ENCODE peak calls at places on chromosomes 4 and X, in six cellular contexts. V is kidney tubule cell; J is activated CD8-positive, alpha-beta T cell treated with anti-CD3 and anti-CD28 coated beads for 36 hours; O is NCI-H2081; C is NCI-H1417 treated with DMSO at 0.1 percent for 48 hours; T is NCI-H2029 treated with DMSO at 0.1 percent for 48 hours. M is an unnamed sample.

GRCh38 chr4:155656025-155656424 is 10.6 kb upstream of the GUCY1A1 start:
- DNase-seq in V (no peak), J (no peak), O (no peak), C (no peak), T (no peak), M (no peak)

GRCh38 chr4:7371122-7371941 is 63.4 kb downstream of the PSAPL1 start:
- DNase-seq in V (no peak), J (no peak), O (no peak), C (no peak), T (no peak), M (no peak)

GRCh38 chrX:136546369-136546768 is 14.4 kb downstream of the VGLL1 start:
- DNase-seq in V (no peak), J (peak), O (no peak), C (no peak), T (no peak), M (no peak)

GRCh38 chrX:1400049-1400448 is 8.1 kb upstream of the SLC25A6 start:
- DNase-seq in V (no peak), J (no peak), O (no peak), C (no peak), T (no peak), M (no peak)

GRCh38 chrX:119763175-119763574 is 4.8 kb downstream of the SOWAHD start:
- DNase-seq in V (peak), J (no peak), O (no peak), C (no peak), T (no peak), M (no peak)

GRCh38 chr4:8303485-8304281 is 34.1 kb downstream of the HTRA3 start:
- DNase-seq in V (peak), J (no peak), O (no peak), C (no peak), T (no peak), M (peak)

GRCh38 chr4:7423391-7423790 is 11.3 kb downstream of the PSAPL1 start:
- DNase-seq in V (no peak), J (no peak), O (no peak), C (no peak), T (no peak), M (no peak)

GRCh38 chr4:69642961-69643360 is 3.5 kb upstream of the UGT2A2 start:
- DNase-seq in V (no peak), J (no peak), O (no peak), C (no peak), T (no peak), M (no peak)

GRCh38 chrX:130098202-130098552 is 12.1 kb downstream of the ELF4 start:
- DNase-seq in V (no peak), J (no peak), O (no peak), C (no peak), T (no peak), M (no peak)

GRCh38 chr4:80137631-80138030 is 59.7 kb upstream of the PRDM8 start:
- DNase-seq in V (no peak), J (no peak), O (no peak), C (no peak), T (no peak), M (no peak)

GRCh38 chrX:1321689-1322088 is 14.9 kb upstream of the IL3RA start:
- DNase-seq in V (no peak), J (peak), O (no peak), C (no peak), T (no peak), M (no peak)

GRCh38 chr4:175833574-175834350 is 21.7 kb upstream of the GPM6A start:
- DNase-seq in V (no peak), J (no peak), O (peak), C (no peak), T (no peak), M (peak)

GRCh38 chr4:161252520-161253141 is 911.2 kb downstream of the FSTL5 start:
- DNase-seq in V (peak), J (peak), O (no peak), C (no peak), T (peak), M (peak)

GRCh38 chr4:95095352-95095974 is 337.7 kb downstream of the BMPR1B start:
- DNase-seq in V (peak), J (no peak), O (peak), C (no peak), T (no peak), M (peak)

GRCh38 chrX:46838974-46839480 is 2.2 kb downstream of the RP2 start:
- DNase-seq in V (no peak), J (no peak), O (no peak), C (no peak), T (no peak), M (no peak)

GRCh38 chrX:119503484-119503861 is 35.2 kb downstream of the SLC25A5 start:
- DNase-seq in V (peak), J (no peak), O (no peak), C (no peak), T (peak), M (peak)

GRCh38 chr4:25859429-25860148 is 3.2 kb downstream of the SEL1L3 start:
- DNase-seq in V (no peak), J (peak), O (peak), C (no peak), T (no peak), M (no peak)

GRCh38 chrX:129961180-129962083 is 21.0 kb upstream of the BCORL1 start:
- DNase-seq in V (peak), J (peak), O (peak), C (no peak), T (no peak), M (peak)

GRCh38 chr4:5478697-5479096 is 229.7 kb downstream of the EVC2 start:
- DNase-seq in V (no peak), J (no peak), O (no peak), C (no peak), T (no peak), M (no peak)

GRCh38 chrX:3811331-3812311 is 98.2 kb upstream of the PRKX start:
- DNase-seq in V (peak), J (peak), O (peak), C (no peak), T (no peak), M (no peak)

GRCh38 chrX:5916945-5917344 is 311.7 kb downstream of the NLGN4X start:
- DNase-seq in V (no peak), J (peak), O (peak), C (no peak), T (no peak), M (no peak)

GRCh38 chr4:16026155-16026761 is 57.6 kb downstream of the PROM1 start:
- DNase-seq in V (peak), J (peak), O (peak), C (peak), T (peak), M (peak)

GRCh38 chrX:143635915-143636314 is at the start of gene SLITRK4:
- DNase-seq in V (peak), J (no peak), O (no peak), C (no peak), T (no peak), M (peak)

GRCh38 chr4:8306511-8307021 is 37.0 kb downstream of the HTRA3 start:
- DNase-seq in V (no peak), J (no peak), O (no peak), C (no peak), T (no peak), M (no peak)

GRCh38 chr4:71460368-71460767 is 121.5 kb downstream of the SLC4A4 start:
- DNase-seq in V (no peak), J (no peak), O (peak), C (no peak), T (no peak), M (peak)

GRCh38 chr4:174365018-174365587 is 81.4 kb downstream of the CEP44 start:
- DNase-seq in V (peak), J (no peak), O (peak), C (no peak), T (peak), M (peak)

GRCh38 chrX:10074241-10074941 is 82.4 kb upstream of the CLCN4 start:
- DNase-seq in V (no peak), J (no peak), O (no peak), C (no peak), T (no peak), M (no peak)

GRCh38 chrX:154396948-154397887 is 959 bp upstream of the RPL10 start:
- DNase-seq in V (peak), J (peak), O (peak), C (no peak), T (no peak), M (peak)

GRCh38 chr4:12296366-12296765 is 867.7 kb upstream of the HS3ST1 start:
- DNase-seq in V (no peak), J (no peak), O (no peak), C (no peak), T (no peak), M (no peak)

GRCh38 chr4:89712141-89712540 is 124.8 kb downstream of the SNCA start:
- DNase-seq in V (no peak), J (no peak), O (no peak), C (no peak), T (no peak), M (no peak)

GRCh38 chrX:46383006-46383405 is 162.2 kb downstream of the ZNF674 start:
- DNase-seq in V (no peak), J (peak), O (no peak), C (no peak), T (no peak), M (no peak)

GRCh38 chr4:181569553-181569952 is 673.6 kb upstream of the TENM3 start:
- DNase-seq in V (peak), J (no peak), O (no peak), C (no peak), T (no peak), M (peak)

GRCh38 chrX:9396930-9397329 is 67.9 kb upstream of the TBL1X start:
- DNase-seq in V (peak), J (no peak), O (no peak), C (no peak), T (no peak), M (peak)